ENCODE peak calls at places on chromosomes 1 and 21, in six cellular contexts. M is HepG2, Z is K562, V is GM12892, N is tibial nerve, B is A549. R is an unnamed sample.

GRCh38 chr1:89724369-89725015 is 91.6 kb downstream of the LRRC8C start:
- DNase-seq in M (no peak), Z (no peak), V (no peak), N (no peak), B (no peak), R (peak)

GRCh38 chr1:25771246-25772114 is 28.5 kb upstream of the SELENON start:
- DNase-seq in M (peak), Z (no peak), V (no peak), N (peak), B (no peak), R (no peak)

GRCh38 chr21:17386498-17386897 is 126.3 kb upstream of the CXADR start:
- DNase-seq in M (no peak), Z (no peak), V (no peak), N (no peak), B (no peak), R (no peak)

GRCh38 chr21:34762761-34763160 is 94.0 kb downstream of the CLIC6 start:
- DNase-seq in M (no peak), Z (no peak), V (no peak), N (no peak), B (no peak), R (no peak)

GRCh38 chr1:186498071-186498470 is 37.2 kb upstream of the PDC start:
- DNase-seq in M (no peak), Z (no peak), V (no peak), N (no peak), B (no peak), R (no peak)

GRCh38 chr1:114344656-114345055 is 166.3 kb downstream of the TRIM33 start:
- DNase-seq in M (no peak), Z (no peak), V (no peak), N (no peak), B (no peak), R (no peak)

GRCh38 chr1:214623430-214623829 is 20.4 kb downstream of the CENPF start:
- DNase-seq in M (no peak), Z (no peak), V (no peak), N (no peak), B (no peak), R (no peak)

GRCh38 chr21:37886120-37886519 is 30.1 kb downstream of the KCNJ6 start:
- DNase-seq in M (no peak), Z (no peak), V (no peak), N (no peak), B (no peak), R (no peak)

GRCh38 chr1:206415913-206416312 is 54.4 kb upstream of the IKBKE start:
- DNase-seq in M (no peak), Z (no peak), V (no peak), N (no peak), B (no peak), R (no peak)

GRCh38 chr1:39395357-39395831 is 96.0 kb upstream of the BMP8A start:
- DNase-seq in M (peak), Z (no peak), V (no peak), N (no peak), B (peak), R (peak)

GRCh38 chr1:231808990-231809389 is 182.4 kb downstream of the DISC1 start:
- DNase-seq in M (no peak), Z (no peak), V (no peak), N (no peak), B (no peak), R (peak)

GRCh38 chr1:155272466-155273133 is 704 bp downstream of the CLK2 start:
- DNase-seq in M (peak), Z (no peak), V (no peak), N (no peak), B (peak), R (peak)

GRCh38 chr1:219908170-219908569 is 20.2 kb downstream of the SLC30A10 start:
- DNase-seq in M (no peak), Z (no peak), V (no peak), N (no peak), B (no peak), R (no peak)

GRCh38 chr1:29673669-29674624 is 437.6 kb downstream of the PTPRU start:
- DNase-seq in M (no peak), Z (no peak), V (no peak), N (no peak), B (no peak), R (no peak)

GRCh38 chr1:37288900-37289299 is 185.5 kb upstream of the ZC3H12A start:
- DNase-seq in M (no peak), Z (no peak), V (peak), N (no peak), B (no peak), R (no peak)

GRCh38 chr21:37868896-37869295 is 47.4 kb downstream of the KCNJ6 start:
- DNase-seq in M (no peak), Z (no peak), V (no peak), N (no peak), B (no peak), R (no peak)

GRCh38 chr1:211920602-211921226 is 90.2 kb upstream of the LPGAT1 start:
- DNase-seq in M (peak), Z (no peak), V (no peak), N (peak), B (no peak), R (no peak)

GRCh38 chr1:87224209-87224608 is 104.5 kb upstream of the LMO4 start:
- DNase-seq in M (no peak), Z (no peak), V (no peak), N (no peak), B (peak), R (peak)

GRCh38 chr1:152884506-152884905 is 6.4 kb downstream of the SMCP start:
- DNase-seq in M (no peak), Z (no peak), V (no peak), N (no peak), B (no peak), R (no peak)

GRCh38 chr1:29304025-29304684 is 67.8 kb downstream of the PTPRU start:
- DNase-seq in M (no peak), Z (no peak), V (no peak), N (no peak), B (no peak), R (no peak)

GRCh38 chr1:45864124-45864721 is 60.8 kb downstream of the MAST2 start:
- DNase-seq in M (no peak), Z (no peak), V (no peak), N (no peak), B (no peak), R (no peak)

GRCh38 chr1:227315500-227316346 is 2.6 kb downstream of the CDC42BPA start:
- DNase-seq in M (peak), Z (no peak), V (no peak), N (peak), B (peak), R (no peak)

GRCh38 chr1:197838836-197839235 is 63.6 kb upstream of the DENND1B start:
- DNase-seq in M (no peak), Z (no peak), V (no peak), N (no peak), B (peak), R (peak)

GRCh38 chr1:35390600-35391494 is 122.3 kb downstream of the ZMYM4 start:
- DNase-seq in M (no peak), Z (peak), V (no peak), N (no peak), B (no peak), R (no peak)

GRCh38 chr1:86924324-86924960 is 10.0 kb downstream of the HS2ST1 start:
- DNase-seq in M (no peak), Z (no peak), V (no peak), N (no peak), B (no peak), R (no peak)

DNA sequence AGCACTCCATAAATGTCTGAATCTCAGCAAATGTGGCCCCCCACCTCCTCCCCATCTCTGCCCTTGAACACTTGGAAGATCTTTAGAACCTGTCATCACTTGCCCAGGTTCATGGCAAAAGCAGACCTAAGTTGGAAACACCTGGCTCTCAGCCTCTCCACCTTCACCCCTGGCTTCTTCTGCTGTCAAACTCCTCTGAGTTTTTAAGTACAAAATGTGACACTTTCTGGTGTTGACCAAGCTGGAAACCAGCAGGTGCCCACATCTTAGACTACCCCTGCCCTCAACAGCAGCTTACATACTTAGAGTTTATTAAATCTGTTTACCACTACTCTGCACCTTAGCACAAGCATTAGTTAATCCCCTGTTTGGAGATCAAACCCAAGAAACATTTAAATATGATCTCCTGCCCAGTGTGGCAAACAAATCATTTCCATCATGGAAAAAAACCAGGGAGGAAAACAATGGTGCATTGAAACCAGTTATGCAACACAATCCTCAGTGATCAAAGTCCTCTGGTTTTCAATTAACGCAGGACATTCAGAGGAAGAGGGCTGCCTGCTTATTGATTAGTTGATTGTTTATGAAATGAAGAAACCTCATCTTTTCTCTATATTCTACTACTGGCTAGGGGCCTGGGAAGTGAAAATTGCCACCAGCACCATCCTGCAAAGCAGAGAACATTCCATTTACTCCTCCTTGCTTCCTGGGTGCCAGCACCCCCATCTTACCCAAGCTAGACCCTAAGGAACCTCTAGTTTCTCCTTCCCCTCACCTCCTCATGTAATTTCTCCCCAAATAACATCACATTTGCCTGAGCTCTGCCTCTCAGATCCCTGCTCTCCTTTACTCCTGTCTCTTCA is 139.4 kb upstream of the RAB4A start:
- DNase-seq in M (peak), Z (no peak), V (no peak), N (no peak), B (no peak), R (no peak)
- TF ChIP-seq POLR2A in M (peak), Z (no peak), V (no peak), N (no peak), B (no peak), R (no peak)

DNA sequence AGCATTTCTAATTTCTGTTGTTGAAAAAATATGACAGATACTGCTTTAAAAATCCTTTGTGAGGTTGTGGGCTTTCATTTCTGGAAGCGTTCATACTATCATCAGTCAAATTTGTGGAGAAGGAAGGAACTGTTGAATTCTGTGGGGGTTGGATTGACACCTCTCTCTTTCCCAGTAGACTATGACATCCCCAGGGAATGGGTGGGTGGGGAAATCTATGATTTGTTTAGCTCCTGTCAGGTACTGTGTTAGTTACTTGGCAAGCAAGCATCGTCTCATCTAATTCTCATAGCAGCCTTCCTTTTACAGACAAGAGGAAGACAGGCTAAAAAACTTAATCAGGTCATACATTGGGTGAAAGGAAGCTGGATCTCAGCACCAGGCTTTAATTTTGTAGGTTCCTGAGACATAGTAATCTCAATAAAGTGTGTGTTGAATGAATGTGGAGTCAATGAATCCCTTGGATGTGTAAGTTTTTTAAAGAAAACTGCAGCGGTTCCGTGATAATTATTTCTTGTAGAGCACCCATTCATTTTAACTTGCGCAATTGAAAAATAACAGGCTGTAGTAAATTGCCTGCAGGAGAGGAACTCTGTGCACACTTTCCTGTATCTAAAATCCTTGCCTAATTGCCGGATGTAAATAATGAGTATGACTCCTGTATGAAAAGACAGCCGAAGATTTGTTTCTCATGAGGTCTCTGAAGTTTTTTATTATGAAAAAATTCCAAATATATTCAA is 60.6 kb downstream of the MYOM3 start:
- DNase-seq in M (no peak), Z (no peak), V (no peak), N (no peak), B (no peak), R (no peak)
- TF ChIP-seq POLR2A in M (no peak), Z (no peak), V (no peak), N (no peak), B (no peak), R (no peak)

DNA sequence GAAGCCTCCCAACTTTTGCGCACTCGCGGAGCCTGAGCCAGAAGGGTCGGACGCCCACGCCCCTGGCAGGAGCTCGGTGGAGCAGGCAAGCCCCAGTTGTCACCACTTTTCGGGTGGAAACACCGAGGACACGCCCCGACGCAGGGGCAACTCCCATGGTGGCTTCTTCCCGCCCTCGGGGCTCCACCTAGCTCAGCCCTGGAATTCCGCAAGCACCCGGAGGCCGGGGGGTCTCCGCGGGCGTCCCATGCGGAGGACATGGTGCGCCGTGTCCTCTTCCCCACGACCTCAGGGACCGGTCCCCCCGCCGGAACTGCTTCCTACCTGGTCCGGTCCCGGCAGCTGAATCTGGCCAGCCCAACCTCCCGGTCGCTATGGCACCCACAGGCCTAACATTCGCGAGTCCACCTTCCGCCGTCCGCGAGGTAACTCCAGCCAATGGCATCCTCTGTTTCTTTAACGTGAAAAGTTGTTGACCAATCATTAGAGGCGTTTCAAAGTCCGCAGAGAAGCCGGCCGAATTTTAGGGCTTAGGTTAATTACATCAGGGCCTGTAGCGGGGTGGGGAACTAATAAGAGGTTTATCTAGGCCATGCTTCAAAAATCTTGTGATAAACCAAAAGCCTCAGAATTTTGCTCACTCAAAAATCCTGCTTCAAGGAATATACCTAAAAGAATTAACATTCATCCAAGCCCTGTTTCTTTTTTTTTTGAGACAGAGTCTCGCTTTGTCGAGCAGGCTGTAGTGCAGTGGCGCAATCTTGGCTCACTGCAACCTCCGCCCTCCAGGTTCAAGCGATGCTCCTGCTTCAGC is at the start of gene STPG1:
- DNase-seq in M (peak), Z (peak), V (peak), N (peak), B (peak), R (peak)
- TF ChIP-seq POLR2A in M (peak), Z (peak), V (peak), N (no peak), B (peak), R (peak)

GRCh38 chr1:209652873-209653401 is 712 bp upstream of the LAMB3 start:
- DNase-seq in M (peak), Z (peak), V (no peak), N (peak), B (no peak), R (no peak)
- TF ChIP-seq POLR2A in M (no peak), Z (no peak), V (no peak), N (no peak), B (no peak), R (no peak)